ENCODE peak calls at places on chromosomes 7 and 10, in ten cellular contexts. One of them, this sample, is unnamed.

GRCh38 chr7:90736968-90737939 is 141.1 kb downstream of the CDK14 start:
- DNase-seq in stimulated activated CD4-positive, alpha-beta T cell treated with anti-CD3 and anti-CD28 coated beads, Interleukin-15, amount 100 ng/mL, for 24 hours: peak
- DNase-seq in H4: no peak
- DNase-seq in right cardiac atrium: no peak
- DNase-seq in AG09309: no peak
- DNase-seq in H9: no peak
- DNase-seq in heart right ventricle: no peak
- DNase-seq in brain microvascular endothelial cell: no peak
- DNase-seq in RCC 7860: no peak
- DNase-seq in lung: no peak
- DNase-seq in this sample: no peak

GRCh38 chr7:34187908-34188307 is 282.6 kb downstream of the BMPER start:
- DNase-seq in AG09309: no peak
- DNase-seq in heart right ventricle: no peak
- DNase-seq in H4: no peak
- DNase-seq in stimulated activated CD4-positive, alpha-beta T cell treated with anti-CD3 and anti-CD28 coated beads, Interleukin-15, amount 100 ng/mL, for 24 hours: no peak
- DNase-seq in H9: no peak
- DNase-seq in lung: no peak
- DNase-seq in right cardiac atrium: no peak
- DNase-seq in brain microvascular endothelial cell: peak
- DNase-seq in RCC 7860: no peak
- DNase-seq in this sample: no peak

GRCh38 chr7:30973791-30974604 is 10.2 kb downstream of the GHRHR start:
- DNase-seq in lung: no peak
- DNase-seq in brain microvascular endothelial cell: no peak
- DNase-seq in right cardiac atrium: no peak
- DNase-seq in H9: no peak
- DNase-seq in stimulated activated CD4-positive, alpha-beta T cell treated with anti-CD3 and anti-CD28 coated beads, Interleukin-15, amount 100 ng/mL, for 24 hours: no peak
- DNase-seq in heart right ventricle: no peak
- DNase-seq in RCC 7860: no peak
- DNase-seq in AG09309: no peak
- DNase-seq in H4: no peak
- DNase-seq in this sample: no peak

GRCh38 chr7:143331179-143331825 is 15.4 kb downstream of the CLCN1 start:
- DNase-seq in brain microvascular endothelial cell: peak
- DNase-seq in stimulated activated CD4-positive, alpha-beta T cell treated with anti-CD3 and anti-CD28 coated beads, Interleukin-15, amount 100 ng/mL, for 24 hours: no peak
- DNase-seq in H9: no peak
- DNase-seq in RCC 7860: no peak
- DNase-seq in heart right ventricle: no peak
- DNase-seq in H4: peak
- DNase-seq in AG09309: peak
- DNase-seq in right cardiac atrium: no peak
- DNase-seq in lung: no peak
- DNase-seq in this sample: no peak

GRCh38 chr10:73398024-73398423 is 15.8 kb downstream of the ANXA7 start:
- DNase-seq in brain microvascular endothelial cell: no peak
- DNase-seq in right cardiac atrium: no peak
- DNase-seq in AG09309: no peak
- DNase-seq in lung: no peak
- DNase-seq in H4: no peak
- DNase-seq in RCC 7860: no peak
- DNase-seq in heart right ventricle: no peak
- DNase-seq in stimulated activated CD4-positive, alpha-beta T cell treated with anti-CD3 and anti-CD28 coated beads, Interleukin-15, amount 100 ng/mL, for 24 hours: no peak
- DNase-seq in H9: peak
- DNase-seq in this sample: no peak

GRCh38 chr7:505171-505570 is 14.5 kb downstream of the PDGFA start:
- DNase-seq in RCC 7860: no peak
- DNase-seq in right cardiac atrium: peak
- DNase-seq in AG09309: no peak
- DNase-seq in brain microvascular endothelial cell: no peak
- DNase-seq in lung: no peak
- DNase-seq in H4: no peak
- DNase-seq in H9: no peak
- DNase-seq in stimulated activated CD4-positive, alpha-beta T cell treated with anti-CD3 and anti-CD28 coated beads, Interleukin-15, amount 100 ng/mL, for 24 hours: no peak
- DNase-seq in heart right ventricle: no peak
- DNase-seq in this sample: no peak

GRCh38 chr10:88389456-88389855 is 193.7 kb downstream of the RNLS start:
- DNase-seq in right cardiac atrium: no peak
- DNase-seq in lung: peak
- DNase-seq in brain microvascular endothelial cell: peak
- DNase-seq in RCC 7860: peak
- DNase-seq in H9: no peak
- DNase-seq in heart right ventricle: peak
- DNase-seq in stimulated activated CD4-positive, alpha-beta T cell treated with anti-CD3 and anti-CD28 coated beads, Interleukin-15, amount 100 ng/mL, for 24 hours: peak
- DNase-seq in H4: no peak
- DNase-seq in AG09309: no peak
- DNase-seq in this sample: no peak

GRCh38 chr7:4737300-4737699 is 38.1 kb upstream of the AP5Z1 start:
- DNase-seq in heart right ventricle: no peak
- DNase-seq in H4: no peak
- DNase-seq in RCC 7860: no peak
- DNase-seq in AG09309: no peak
- DNase-seq in stimulated activated CD4-positive, alpha-beta T cell treated with anti-CD3 and anti-CD28 coated beads, Interleukin-15, amount 100 ng/mL, for 24 hours: no peak
- DNase-seq in brain microvascular endothelial cell: no peak
- DNase-seq in H9: no peak
- DNase-seq in right cardiac atrium: peak
- DNase-seq in lung: no peak
- DNase-seq in this sample: no peak

GRCh38 chr7:104805449-104806317 is 208.3 kb upstream of the KMT2E start:
- DNase-seq in brain microvascular endothelial cell: no peak
- DNase-seq in lung: no peak
- DNase-seq in RCC 7860: no peak
- DNase-seq in AG09309: no peak
- DNase-seq in right cardiac atrium: no peak
- DNase-seq in H9: no peak
- DNase-seq in heart right ventricle: no peak
- DNase-seq in H4: no peak
- DNase-seq in stimulated activated CD4-positive, alpha-beta T cell treated with anti-CD3 and anti-CD28 coated beads, Interleukin-15, amount 100 ng/mL, for 24 hours: no peak
- DNase-seq in this sample: no peak

GRCh38 chr7:54985405-54986360 is 33.1 kb upstream of the EGFR start:
- DNase-seq in H4: peak
- DNase-seq in right cardiac atrium: no peak
- DNase-seq in heart right ventricle: no peak
- DNase-seq in lung: no peak
- DNase-seq in RCC 7860: peak
- DNase-seq in brain microvascular endothelial cell: peak
- DNase-seq in stimulated activated CD4-positive, alpha-beta T cell treated with anti-CD3 and anti-CD28 coated beads, Interleukin-15, amount 100 ng/mL, for 24 hours: no peak
- DNase-seq in AG09309: peak
- DNase-seq in H9: no peak
- DNase-seq in this sample: no peak

GRCh38 chr7:101386558-101387199 is 24.0 kb downstream of the COL26A1 start:
- DNase-seq in H4: no peak
- DNase-seq in heart right ventricle: peak
- DNase-seq in RCC 7860: no peak
- DNase-seq in stimulated activated CD4-positive, alpha-beta T cell treated with anti-CD3 and anti-CD28 coated beads, Interleukin-15, amount 100 ng/mL, for 24 hours: peak
- DNase-seq in lung: no peak
- DNase-seq in H9: peak
- DNase-seq in AG09309: no peak
- DNase-seq in brain microvascular endothelial cell: no peak
- DNase-seq in right cardiac atrium: no peak
- DNase-seq in this sample: no peak

GRCh38 chr7:55641273-55641691 is 69.0 kb upstream of the VOPP1 start:
- DNase-seq in H9: peak
- DNase-seq in brain microvascular endothelial cell: peak
- DNase-seq in heart right ventricle: peak
- DNase-seq in lung: peak
- DNase-seq in AG09309: peak
- DNase-seq in RCC 7860: peak
- DNase-seq in right cardiac atrium: no peak
- DNase-seq in H4: peak
- DNase-seq in stimulated activated CD4-positive, alpha-beta T cell treated with anti-CD3 and anti-CD28 coated beads, Interleukin-15, amount 100 ng/mL, for 24 hours: peak
- DNase-seq in this sample: no peak

GRCh38 chr7:111364413-111364812 is 197.9 kb downstream of the IMMP2L start:
- DNase-seq in stimulated activated CD4-positive, alpha-beta T cell treated with anti-CD3 and anti-CD28 coated beads, Interleukin-15, amount 100 ng/mL, for 24 hours: no peak
- DNase-seq in right cardiac atrium: no peak
- DNase-seq in lung: no peak
- DNase-seq in AG09309: no peak
- DNase-seq in RCC 7860: peak
- DNase-seq in H4: peak
- DNase-seq in heart right ventricle: no peak
- DNase-seq in H9: no peak
- DNase-seq in brain microvascular endothelial cell: peak
- DNase-seq in this sample: no peak

GRCh38 chr7:128094686-128095085 is 63.4 kb upstream of the LRRC4 start:
- DNase-seq in RCC 7860: no peak
- DNase-seq in heart right ventricle: no peak
- DNase-seq in H9: no peak
- DNase-seq in lung: no peak
- DNase-seq in stimulated activated CD4-positive, alpha-beta T cell treated with anti-CD3 and anti-CD28 coated beads, Interleukin-15, amount 100 ng/mL, for 24 hours: no peak
- DNase-seq in H4: no peak
- DNase-seq in brain microvascular endothelial cell: no peak
- DNase-seq in right cardiac atrium: peak
- DNase-seq in AG09309: no peak
- DNase-seq in this sample: no peak

GRCh38 chr10:118983263-118983662 is 46.3 kb upstream of the NANOS1 start:
- DNase-seq in right cardiac atrium: no peak
- DNase-seq in RCC 7860: no peak
- DNase-seq in lung: no peak
- DNase-seq in H4: peak
- DNase-seq in stimulated activated CD4-positive, alpha-beta T cell treated with anti-CD3 and anti-CD28 coated beads, Interleukin-15, amount 100 ng/mL, for 24 hours: no peak
- DNase-seq in H9: peak
- DNase-seq in brain microvascular endothelial cell: no peak
- DNase-seq in heart right ventricle: no peak
- DNase-seq in AG09309: no peak
- DNase-seq in this sample: no peak

GRCh38 chr7:42605800-42606199 is 306.1 kb downstream of the C7orf25 start:
- DNase-seq in H4: no peak
- DNase-seq in RCC 7860: no peak
- DNase-seq in right cardiac atrium: no peak
- DNase-seq in AG09309: no peak
- DNase-seq in stimulated activated CD4-positive, alpha-beta T cell treated with anti-CD3 and anti-CD28 coated beads, Interleukin-15, amount 100 ng/mL, for 24 hours: no peak
- DNase-seq in H9: no peak
- DNase-seq in lung: no peak
- DNase-seq in heart right ventricle: no peak
- DNase-seq in brain microvascular endothelial cell: peak
- DNase-seq in this sample: no peak

GRCh38 chr10:88070080-88070880 is 206.9 kb downstream of the PTEN start:
- DNase-seq in heart right ventricle: no peak
- DNase-seq in lung: no peak
- DNase-seq in AG09309: no peak
- DNase-seq in H4: no peak
- DNase-seq in H9: no peak
- DNase-seq in brain microvascular endothelial cell: peak
- DNase-seq in right cardiac atrium: no peak
- DNase-seq in RCC 7860: no peak
- DNase-seq in stimulated activated CD4-positive, alpha-beta T cell treated with anti-CD3 and anti-CD28 coated beads, Interleukin-15, amount 100 ng/mL, for 24 hours: no peak
- DNase-seq in this sample: no peak

GRCh38 chr7:50467817-50468610 is 17.9 kb upstream of the FIGNL1 start:
- DNase-seq in brain microvascular endothelial cell: peak
- DNase-seq in H9: peak
- DNase-seq in RCC 7860: peak
- DNase-seq in AG09309: peak
- DNase-seq in right cardiac atrium: peak
- DNase-seq in H4: peak
- DNase-seq in lung: peak
- DNase-seq in heart right ventricle: peak
- DNase-seq in stimulated activated CD4-positive, alpha-beta T cell treated with anti-CD3 and anti-CD28 coated beads, Interleukin-15, amount 100 ng/mL, for 24 hours: peak
- DNase-seq in this sample: no peak

GRCh38 chr10:73262105-73262730 is 9.8 kb upstream of the MRPS16 start:
- DNase-seq in H9: no peak
- DNase-seq in heart right ventricle: no peak
- DNase-seq in AG09309: peak
- DNase-seq in right cardiac atrium: no peak
- DNase-seq in RCC 7860: peak
- DNase-seq in lung: no peak
- DNase-seq in H4: peak
- DNase-seq in stimulated activated CD4-positive, alpha-beta T cell treated with anti-CD3 and anti-CD28 coated beads, Interleukin-15, amount 100 ng/mL, for 24 hours: no peak
- DNase-seq in brain microvascular endothelial cell: peak
- DNase-seq in this sample: no peak

GRCh38 chr7:1562126-1562525 is 6.1 kb upstream of the TMEM184A start:
- DNase-seq in RCC 7860: no peak
- DNase-seq in AG09309: no peak
- DNase-seq in right cardiac atrium: no peak
- DNase-seq in heart right ventricle: no peak
- DNase-seq in brain microvascular endothelial cell: no peak
- DNase-seq in H9: no peak
- DNase-seq in stimulated activated CD4-positive, alpha-beta T cell treated with anti-CD3 and anti-CD28 coated beads, Interleukin-15, amount 100 ng/mL, for 24 hours: no peak
- DNase-seq in H4: no peak
- DNase-seq in lung: no peak
- DNase-seq in this sample: no peak

GRCh38 chr7:152120776-152121175 is 95.3 kb downstream of the GALNT11 start:
- DNase-seq in stimulated activated CD4-positive, alpha-beta T cell treated with anti-CD3 and anti-CD28 coated beads, Interleukin-15, amount 100 ng/mL, for 24 hours: no peak
- DNase-seq in brain microvascular endothelial cell: no peak
- DNase-seq in RCC 7860: no peak
- DNase-seq in AG09309: no peak
- DNase-seq in H9: no peak
- DNase-seq in right cardiac atrium: no peak
- DNase-seq in lung: no peak
- DNase-seq in H4: no peak
- DNase-seq in heart right ventricle: no peak
- DNase-seq in this sample: no peak

GRCh38 chr7:27277628-27278027 is 35.0 kb downstream of the EVX1 start:
- DNase-seq in AG09309: no peak
- DNase-seq in heart right ventricle: no peak
- DNase-seq in H4: peak
- DNase-seq in H9: no peak
- DNase-seq in stimulated activated CD4-positive, alpha-beta T cell treated with anti-CD3 and anti-CD28 coated beads, Interleukin-15, amount 100 ng/mL, for 24 hours: no peak
- DNase-seq in RCC 7860: no peak
- DNase-seq in brain microvascular endothelial cell: peak
- DNase-seq in lung: no peak
- DNase-seq in right cardiac atrium: no peak
- DNase-seq in this sample: no peak

GRCh38 chr7:125567686-125568085 is 638.1 kb upstream of the POT1 start:
- DNase-seq in brain microvascular endothelial cell: no peak
- DNase-seq in H9: no peak
- DNase-seq in right cardiac atrium: no peak
- DNase-seq in heart right ventricle: no peak
- DNase-seq in RCC 7860: no peak
- DNase-seq in AG09309: no peak
- DNase-seq in stimulated activated CD4-positive, alpha-beta T cell treated with anti-CD3 and anti-CD28 coated beads, Interleukin-15, amount 100 ng/mL, for 24 hours: no peak
- DNase-seq in lung: no peak
- DNase-seq in H4: no peak
- DNase-seq in this sample: no peak

GRCh38 chr7:22733761-22734160 is 6.8 kb downstream of the IL6 start:
- DNase-seq in H4: no peak
- DNase-seq in brain microvascular endothelial cell: no peak
- DNase-seq in RCC 7860: no peak
- DNase-seq in stimulated activated CD4-positive, alpha-beta T cell treated with anti-CD3 and anti-CD28 coated beads, Interleukin-15, amount 100 ng/mL, for 24 hours: no peak
- DNase-seq in right cardiac atrium: no peak
- DNase-seq in lung: no peak
- DNase-seq in heart right ventricle: no peak
- DNase-seq in H9: no peak
- DNase-seq in AG09309: no peak
- DNase-seq in this sample: no peak

GRCh38 chr10:110425684-110426293 is 71.9 kb upstream of the DUSP5 start:
- DNase-seq in AG09309: peak
- DNase-seq in brain microvascular endothelial cell: peak
- DNase-seq in H4: peak
- DNase-seq in RCC 7860: peak
- DNase-seq in heart right ventricle: no peak
- DNase-seq in stimulated activated CD4-positive, alpha-beta T cell treated with anti-CD3 and anti-CD28 coated beads, Interleukin-15, amount 100 ng/mL, for 24 hours: peak
- DNase-seq in right cardiac atrium: no peak
- DNase-seq in H9: no peak
- DNase-seq in lung: no peak
- DNase-seq in this sample: no peak

GRCh38 chr10:63708421-63708820 is 187.2 kb downstream of the REEP3 start:
- DNase-seq in H4: no peak
- DNase-seq in AG09309: no peak
- DNase-seq in right cardiac atrium: no peak
- DNase-seq in H9: no peak
- DNase-seq in brain microvascular endothelial cell: no peak
- DNase-seq in RCC 7860: no peak
- DNase-seq in heart right ventricle: no peak
- DNase-seq in lung: no peak
- DNase-seq in stimulated activated CD4-positive, alpha-beta T cell treated with anti-CD3 and anti-CD28 coated beads, Interleukin-15, amount 100 ng/mL, for 24 hours: no peak
- DNase-seq in this sample: no peak

GRCh38 chr7:2007526-2007925 is 225.2 kb downstream of the MAD1L1 start:
- DNase-seq in heart right ventricle: no peak
- DNase-seq in brain microvascular endothelial cell: no peak
- DNase-seq in H9: no peak
- DNase-seq in right cardiac atrium: peak
- DNase-seq in stimulated activated CD4-positive, alpha-beta T cell treated with anti-CD3 and anti-CD28 coated beads, Interleukin-15, amount 100 ng/mL, for 24 hours: no peak
- DNase-seq in AG09309: no peak
- DNase-seq in H4: no peak
- DNase-seq in RCC 7860: no peak
- DNase-seq in lung: no peak
- DNase-seq in this sample: no peak

GRCh38 chr7:29102554-29103151 is 43.7 kb downstream of the CPVL start:
- DNase-seq in stimulated activated CD4-positive, alpha-beta T cell treated with anti-CD3 and anti-CD28 coated beads, Interleukin-15, amount 100 ng/mL, for 24 hours: peak
- DNase-seq in H9: peak
- DNase-seq in H4: peak
- DNase-seq in AG09309: peak
- DNase-seq in heart right ventricle: peak
- DNase-seq in right cardiac atrium: peak
- DNase-seq in lung: peak
- DNase-seq in RCC 7860: peak
- DNase-seq in brain microvascular endothelial cell: peak
- DNase-seq in this sample: peak

This sample was measured in C1 segment of cervical spinal cord.